ENCODE peak calls at places on chromosomes 2 and 18, in four cellular contexts. One of them, this sample, is unnamed.

GRCh38 chr2:238884812-238885408 is 37.0 kb downstream of the TWIST2 start:
- ATAC-seq in K562: no peak
- ATAC-seq in upper lobe of left lung: peak; percentile 32
- ATAC-seq in HCT116: no peak
- ATAC-seq in this sample: no peak

GRCh38 chr18:6405237-6406074 is 9.3 kb downstream of the L3MBTL4 start:
- ATAC-seq in K562: no peak
- ATAC-seq in upper lobe of left lung: no peak
- ATAC-seq in HCT116: no peak
- ATAC-seq in this sample: no peak

GRCh38 chr2:225422145-225422544 is 22.6 kb downstream of the NYAP2 start:
- ATAC-seq in K562: no peak
- ATAC-seq in upper lobe of left lung: no peak
- ATAC-seq in HCT116: no peak
- ATAC-seq in this sample: no peak

GRCh38 chr2:96501886-96502810 is 3.0 kb downstream of the NEURL3 start:
- ATAC-seq in K562: no peak
- ATAC-seq in upper lobe of left lung: no peak
- ATAC-seq in HCT116: no peak
- ATAC-seq in this sample: no peak

GRCh38 chr2:147663964-147664363 is 180.9 kb upstream of the ACVR2A start:
- ATAC-seq in K562: no peak
- ATAC-seq in upper lobe of left lung: no peak
- ATAC-seq in HCT116: no peak
- ATAC-seq in this sample: no peak

GRCh38 chr2:7649461-7650228 is 732.4 kb downstream of the RNF144A start:
- ATAC-seq in K562: no peak
- ATAC-seq in upper lobe of left lung: no peak
- ATAC-seq in HCT116: no peak
- ATAC-seq in this sample: no peak

GRCh38 chr2:30224147-30224546 is 7.2 kb upstream of the LBH start:
- ATAC-seq in K562: no peak
- ATAC-seq in upper lobe of left lung: no peak
- ATAC-seq in HCT116: no peak
- ATAC-seq in this sample: no peak

GRCh38 chr2:48725696-48726494 is 29.6 kb downstream of the LHCGR start:
- ATAC-seq in K562: peak; percentile 88
- ATAC-seq in upper lobe of left lung: no peak
- ATAC-seq in HCT116: no peak
- ATAC-seq in this sample: no peak

GRCh38 chr2:37602702-37603101 is 68.7 kb downstream of the CDC42EP3 start:
- ATAC-seq in K562: no peak
- ATAC-seq in upper lobe of left lung: no peak
- ATAC-seq in HCT116: no peak
- ATAC-seq in this sample: no peak

GRCh38 chr2:69081001-69081400 is 68.0 kb downstream of the ANTXR1 start:
- ATAC-seq in K562: no peak
- ATAC-seq in upper lobe of left lung: no peak
- ATAC-seq in HCT116: no peak
- ATAC-seq in this sample: no peak

GRCh38 chr2:69082430-69082997 is 69.5 kb downstream of the ANTXR1 start:
- ATAC-seq in K562: no peak
- ATAC-seq in upper lobe of left lung: peak; percentile 58
- ATAC-seq in HCT116: no peak
- ATAC-seq in this sample: no peak

GRCh38 chr2:69083126-69083733 is 70.3 kb downstream of the ANTXR1 start:
- ATAC-seq in K562: no peak
- ATAC-seq in upper lobe of left lung: peak; percentile 31
- ATAC-seq in HCT116: no peak
- ATAC-seq in this sample: peak; percentile 73

GRCh38 chr2:69084492-69084891 is 71.5 kb downstream of the ANTXR1 start:
- ATAC-seq in K562: no peak
- ATAC-seq in upper lobe of left lung: no peak
- ATAC-seq in HCT116: no peak
- ATAC-seq in this sample: no peak

GRCh38 chr2:69081757-69082156 is 68.8 kb downstream of the ANTXR1 start:
- ATAC-seq in K562: no peak
- ATAC-seq in upper lobe of left lung: no peak
- ATAC-seq in HCT116: no peak
- ATAC-seq in this sample: no peak
- H3K27ac ChIP-seq in K562: no peak overlapping the region
- H3K27ac ChIP-seq in upper lobe of left lung: peak overlapping the region; percentile 74
- H3K27ac ChIP-seq in HCT116: no peak overlapping the region
- H3K27ac ChIP-seq in this sample: peak overlapping the region; percentile 70

DNA sequence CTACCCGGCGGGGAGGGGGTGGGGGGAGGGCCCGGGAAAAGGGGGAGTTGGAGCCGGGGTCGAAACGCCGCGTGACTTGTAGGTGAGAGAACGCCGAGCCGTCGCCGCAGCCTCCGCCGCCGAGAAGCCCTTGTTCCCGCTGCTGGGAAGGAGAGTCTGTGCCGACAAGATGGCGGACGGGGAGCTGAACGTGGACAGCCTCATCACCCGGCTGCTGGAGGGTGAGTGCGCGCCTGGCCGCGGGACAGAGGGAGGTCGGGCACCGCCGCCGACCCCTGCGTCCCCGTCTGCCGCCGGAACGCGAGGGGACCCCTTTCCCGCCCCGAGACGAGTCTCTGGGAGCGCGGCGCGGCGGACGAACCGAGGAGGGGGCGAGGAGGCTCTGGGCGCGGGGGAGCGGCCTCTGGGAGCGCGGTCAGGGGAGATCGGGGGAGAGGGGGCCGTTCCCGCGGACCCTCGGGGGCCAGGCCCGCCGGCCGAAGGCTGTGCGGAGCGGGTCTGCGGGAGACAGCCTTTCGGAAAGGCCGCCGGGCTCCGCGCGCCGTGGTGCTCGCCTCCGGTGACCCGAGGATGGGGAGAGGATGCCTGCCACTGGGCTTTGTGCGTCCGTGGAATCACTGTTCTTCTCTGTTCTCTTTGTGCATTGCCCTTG is 452 bp downstream of the PPP1CB start:
- ATAC-seq in K562: peak; percentile 60
- ATAC-seq in upper lobe of left lung: peak; percentile 68
- ATAC-seq in HCT116: peak; percentile 60
- ATAC-seq in this sample: peak; percentile 34
- TF ChIP-seq POLR2AphosphoS5 in K562: peak; percentile 18
- TF ChIP-seq POLR2AphosphoS5 in upper lobe of left lung: peak; percentile 1
- TF ChIP-seq POLR2AphosphoS5 in HCT116: no peak
- TF ChIP-seq POLR2AphosphoS5 in this sample: peak; percentile 91

DNA sequence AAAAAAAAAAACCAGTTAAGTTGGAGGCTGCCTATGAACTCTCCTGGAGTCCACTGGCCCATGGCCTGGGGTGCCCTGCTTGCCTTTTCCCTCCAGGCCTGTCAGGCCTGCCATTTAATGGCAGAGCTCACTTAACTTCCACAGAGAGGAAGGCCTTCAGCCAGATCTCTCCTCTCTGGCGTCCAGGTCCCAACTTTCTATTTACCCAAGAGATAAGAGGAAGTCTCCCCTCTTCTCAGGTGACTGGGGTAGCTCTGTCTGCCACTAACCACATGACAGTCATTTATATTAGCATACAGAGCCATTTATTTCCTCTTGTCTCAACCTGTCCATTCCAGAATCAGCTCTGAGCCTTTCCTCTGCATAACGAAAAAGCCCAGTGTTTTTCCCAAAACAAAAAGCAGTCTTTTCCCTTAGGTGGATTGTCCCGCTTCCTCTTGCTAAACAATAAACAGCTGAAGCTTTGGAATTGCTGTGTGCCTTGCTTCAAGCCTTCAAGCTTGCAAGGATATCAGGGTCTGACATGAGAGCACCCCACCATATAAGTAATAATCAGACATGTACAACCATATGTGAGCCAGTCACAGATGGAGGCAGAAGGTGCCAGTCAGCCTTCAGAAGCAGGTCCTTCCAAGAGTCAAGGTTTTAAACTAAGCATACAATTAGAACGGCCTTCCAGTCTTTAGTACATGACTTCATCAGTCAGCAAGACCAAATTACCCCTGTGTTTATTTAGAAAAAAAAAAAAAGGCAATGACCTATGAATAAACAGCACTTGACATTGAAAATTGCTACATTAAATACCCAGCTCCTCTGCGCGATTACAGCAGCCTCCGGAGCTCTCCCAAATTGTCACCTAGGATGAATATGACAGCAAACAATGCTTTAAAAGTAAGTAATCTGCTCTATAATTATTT is 71.3 kb upstream of the STPG4 start:
- ATAC-seq in K562: peak; percentile 45
- ATAC-seq in upper lobe of left lung: no peak
- ATAC-seq in HCT116: no peak
- ATAC-seq in this sample: no peak
- H3K27ac ChIP-seq in K562: no peak overlapping the region
- H3K27ac ChIP-seq in upper lobe of left lung: peak overlapping the region; percentile 22
- H3K27ac ChIP-seq in HCT116: no peak overlapping the region
- H3K27ac ChIP-seq in this sample: peak overlapping the region; percentile 60

GRCh38 chr2:75570948-75571729 is 10.4 kb upstream of the EVA1A start:
- ATAC-seq in K562: no peak
- ATAC-seq in upper lobe of left lung: peak; percentile 91
- ATAC-seq in HCT116: no peak
- ATAC-seq in this sample: no peak
- TF ChIP-seq POLR2AphosphoS5 in K562: no peak
- TF ChIP-seq POLR2AphosphoS5 in upper lobe of left lung: no peak
- TF ChIP-seq POLR2AphosphoS5 in HCT116: no peak
- TF ChIP-seq POLR2AphosphoS5 in this sample: no peak

DNA sequence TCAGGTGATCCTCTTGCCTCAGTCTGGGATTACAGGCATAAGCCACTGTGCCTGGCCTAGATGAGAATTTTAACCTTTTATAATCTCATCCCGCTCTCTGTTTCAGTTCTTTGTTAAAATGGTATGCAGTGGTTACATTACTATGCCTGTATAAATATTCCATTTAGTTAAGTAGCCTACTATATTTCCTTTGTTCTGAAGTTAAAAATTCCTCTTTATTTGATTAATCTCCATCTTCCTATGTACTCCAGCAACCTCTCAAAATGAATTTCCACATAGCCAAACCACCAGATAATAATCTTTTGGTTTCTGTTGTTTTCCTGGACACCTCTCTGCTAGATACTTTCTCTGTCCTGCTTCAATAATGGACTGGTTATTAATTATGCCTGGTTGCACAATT is 15.8 kb downstream of the RAB10 start:
- ATAC-seq in K562: no peak
- ATAC-seq in upper lobe of left lung: no peak
- ATAC-seq in HCT116: no peak
- ATAC-seq in this sample: no peak
- H3K27ac ChIP-seq in K562: no peak overlapping the region
- H3K27ac ChIP-seq in upper lobe of left lung: no peak overlapping the region
- H3K27ac ChIP-seq in HCT116: no peak overlapping the region
- H3K27ac ChIP-seq in this sample: no peak overlapping the region